ENCODE peak calls at places on chromosomes 5 and 9, in seven cellular contexts. One of them, this sample, is unnamed. For H3K4me1, the result is how much of the 10 kb centered on the place peaks cover.

GRCh38 chr5:172648755-172649154 is 7.7 kb downstream of the NEURL1B start:
- DNase-seq in tibial artery: peak
- DNase-seq in mesendoderm: no peak
- DNase-seq in cardiac muscle cell: no peak
- DNase-seq in astrocyte: no peak
- DNase-seq in naive thymus-derived CD4-positive, alpha-beta T cell: no peak
- DNase-seq in SK-N-SH: no peak
- DNase-seq in this sample: no peak

GRCh38 chr9:117746263-117746662 is 42.1 kb downstream of the TLR4 start:
- DNase-seq in tibial artery: no peak
- DNase-seq in mesendoderm: no peak
- DNase-seq in cardiac muscle cell: no peak
- DNase-seq in astrocyte: no peak
- DNase-seq in naive thymus-derived CD4-positive, alpha-beta T cell: no peak
- DNase-seq in SK-N-SH: no peak
- DNase-seq in this sample: no peak

GRCh38 chr5:17213938-17214337 is 3.5 kb upstream of the BASP1 start:
- DNase-seq in tibial artery: no peak
- DNase-seq in mesendoderm: no peak
- DNase-seq in cardiac muscle cell: no peak
- DNase-seq in astrocyte: no peak
- DNase-seq in naive thymus-derived CD4-positive, alpha-beta T cell: no peak
- DNase-seq in SK-N-SH: no peak
- DNase-seq in this sample: no peak

GRCh38 chr9:3498691-3499090 is 27.1 kb downstream of the RFX3 start:
- DNase-seq in tibial artery: no peak
- DNase-seq in mesendoderm: peak
- DNase-seq in cardiac muscle cell: no peak
- DNase-seq in astrocyte: peak
- DNase-seq in naive thymus-derived CD4-positive, alpha-beta T cell: no peak
- DNase-seq in SK-N-SH: peak
- DNase-seq in this sample: no peak

GRCh38 chr5:154523704-154524103 is 45.7 kb upstream of the HAND1 start:
- DNase-seq in tibial artery: no peak
- DNase-seq in mesendoderm: peak
- DNase-seq in cardiac muscle cell: peak
- DNase-seq in astrocyte: no peak
- DNase-seq in naive thymus-derived CD4-positive, alpha-beta T cell: no peak
- DNase-seq in SK-N-SH: peak
- DNase-seq in this sample: no peak

GRCh38 chr5:1668141-1668721 is 131.4 kb downstream of the MRPL36 start:
- DNase-seq in tibial artery: no peak
- DNase-seq in mesendoderm: peak
- DNase-seq in cardiac muscle cell: no peak
- DNase-seq in astrocyte: no peak
- DNase-seq in naive thymus-derived CD4-positive, alpha-beta T cell: no peak
- DNase-seq in SK-N-SH: peak
- DNase-seq in this sample: no peak

GRCh38 chr5:14243768-14244167 is 100.6 kb downstream of the TRIO start:
- DNase-seq in tibial artery: no peak
- DNase-seq in mesendoderm: no peak
- DNase-seq in cardiac muscle cell: no peak
- DNase-seq in astrocyte: no peak
- DNase-seq in naive thymus-derived CD4-positive, alpha-beta T cell: no peak
- DNase-seq in SK-N-SH: no peak
- DNase-seq in this sample: no peak

GRCh38 chr9:116937361-116937760 is 250.3 kb downstream of the TRIM32 start:
- DNase-seq in tibial artery: no peak
- DNase-seq in mesendoderm: no peak
- DNase-seq in cardiac muscle cell: no peak
- DNase-seq in astrocyte: peak
- DNase-seq in naive thymus-derived CD4-positive, alpha-beta T cell: no peak
- DNase-seq in SK-N-SH: no peak
- DNase-seq in this sample: no peak

GRCh38 chr5:68476854-68477253 is 261.3 kb downstream of the PIK3R1 start:
- DNase-seq in tibial artery: no peak
- DNase-seq in mesendoderm: peak
- DNase-seq in cardiac muscle cell: no peak
- DNase-seq in astrocyte: no peak
- DNase-seq in naive thymus-derived CD4-positive, alpha-beta T cell: no peak
- DNase-seq in SK-N-SH: no peak
- DNase-seq in this sample: no peak

GRCh38 chr9:138098908-138099791 is 221.6 kb downstream of the CACNA1B start:
- DNase-seq in tibial artery: no peak
- DNase-seq in mesendoderm: no peak
- DNase-seq in cardiac muscle cell: no peak
- DNase-seq in astrocyte: no peak
- DNase-seq in naive thymus-derived CD4-positive, alpha-beta T cell: no peak
- DNase-seq in SK-N-SH: peak
- DNase-seq in this sample: no peak

GRCh38 chr9:37529111-37529510 is 43.4 kb downstream of the POLR1E start:
- DNase-seq in tibial artery: no peak
- DNase-seq in mesendoderm: no peak
- DNase-seq in cardiac muscle cell: no peak
- DNase-seq in astrocyte: peak
- DNase-seq in naive thymus-derived CD4-positive, alpha-beta T cell: peak
- DNase-seq in SK-N-SH: no peak
- DNase-seq in this sample: peak

GRCh38 chr9:129495422-129496186 is 125.3 kb downstream of the C9orf50 start:
- DNase-seq in tibial artery: peak
- DNase-seq in mesendoderm: peak
- DNase-seq in cardiac muscle cell: peak
- DNase-seq in astrocyte: peak
- DNase-seq in naive thymus-derived CD4-positive, alpha-beta T cell: peak
- DNase-seq in SK-N-SH: peak
- DNase-seq in this sample: peak

GRCh38 chr9:90300901-90301688 is 341.5 kb downstream of the DIRAS2 start:
- DNase-seq in tibial artery: no peak
- DNase-seq in mesendoderm: peak
- DNase-seq in cardiac muscle cell: no peak
- DNase-seq in astrocyte: peak
- DNase-seq in naive thymus-derived CD4-positive, alpha-beta T cell: no peak
- DNase-seq in SK-N-SH: peak
- DNase-seq in this sample: no peak

GRCh38 chr9:38486056-38486455 is 61.8 kb upstream of the IGFBPL1 start:
- DNase-seq in tibial artery: no peak
- DNase-seq in mesendoderm: peak
- DNase-seq in cardiac muscle cell: no peak
- DNase-seq in astrocyte: no peak
- DNase-seq in naive thymus-derived CD4-positive, alpha-beta T cell: no peak
- DNase-seq in SK-N-SH: no peak
- DNase-seq in this sample: no peak

GRCh38 chr5:107486489-107486888 is 184.2 kb downstream of the EFNA5 start:
- DNase-seq in tibial artery: no peak
- DNase-seq in mesendoderm: no peak
- DNase-seq in cardiac muscle cell: no peak
- DNase-seq in astrocyte: peak
- DNase-seq in naive thymus-derived CD4-positive, alpha-beta T cell: no peak
- DNase-seq in SK-N-SH: no peak
- DNase-seq in this sample: peak

GRCh38 chr9:101465330-101465915 is 29.8 kb upstream of the ALDOB start:
- DNase-seq in tibial artery: no peak
- DNase-seq in mesendoderm: peak
- DNase-seq in cardiac muscle cell: peak
- DNase-seq in astrocyte: peak
- DNase-seq in naive thymus-derived CD4-positive, alpha-beta T cell: no peak
- DNase-seq in SK-N-SH: no peak
- DNase-seq in this sample: no peak

GRCh38 chr5:178630475-178630930 is 3.7 kb upstream of the CLK4 start:
- DNase-seq in tibial artery: no peak
- DNase-seq in mesendoderm: no peak
- DNase-seq in cardiac muscle cell: no peak
- DNase-seq in astrocyte: peak
- DNase-seq in naive thymus-derived CD4-positive, alpha-beta T cell: no peak
- DNase-seq in SK-N-SH: no peak
- DNase-seq in this sample: no peak

GRCh38 chr9:115691686-115692085 is 461.9 kb upstream of the PAPPA start:
- DNase-seq in tibial artery: no peak
- DNase-seq in mesendoderm: peak
- DNase-seq in cardiac muscle cell: no peak
- DNase-seq in astrocyte: peak
- DNase-seq in naive thymus-derived CD4-positive, alpha-beta T cell: no peak
- DNase-seq in SK-N-SH: no peak
- DNase-seq in this sample: no peak

GRCh38 chr9:134487066-134487710 is 154.4 kb upstream of the COL5A1 start:
- DNase-seq in tibial artery: peak
- DNase-seq in mesendoderm: no peak
- DNase-seq in cardiac muscle cell: no peak
- DNase-seq in astrocyte: no peak
- DNase-seq in naive thymus-derived CD4-positive, alpha-beta T cell: no peak
- DNase-seq in SK-N-SH: no peak
- DNase-seq in this sample: no peak

GRCh38 chr9:128550226-128550625 is 2.2 kb upstream of the SPTAN1 start:
- DNase-seq in tibial artery: no peak
- DNase-seq in mesendoderm: peak
- DNase-seq in cardiac muscle cell: no peak
- DNase-seq in astrocyte: no peak
- DNase-seq in naive thymus-derived CD4-positive, alpha-beta T cell: no peak
- DNase-seq in SK-N-SH: no peak
- DNase-seq in this sample: peak

GRCh38 chr5:143002459-143003327 is 232.5 kb downstream of the ARHGAP26 start:
- DNase-seq in tibial artery: no peak
- DNase-seq in mesendoderm: peak
- DNase-seq in cardiac muscle cell: no peak
- DNase-seq in astrocyte: peak
- DNase-seq in naive thymus-derived CD4-positive, alpha-beta T cell: peak
- DNase-seq in SK-N-SH: no peak
- DNase-seq in this sample: peak

GRCh38 chr9:128107260-128107970 is 20.1 kb downstream of the PTGES2 start:
- DNase-seq in tibial artery: no peak
- DNase-seq in mesendoderm: no peak
- DNase-seq in cardiac muscle cell: no peak
- DNase-seq in astrocyte: no peak
- DNase-seq in naive thymus-derived CD4-positive, alpha-beta T cell: no peak
- DNase-seq in SK-N-SH: no peak
- DNase-seq in this sample: no peak

GRCh38 chr5:129372025-129372424 is 88.1 kb upstream of the ADAMTS19 start:
- DNase-seq in tibial artery: no peak
- DNase-seq in mesendoderm: no peak
- DNase-seq in cardiac muscle cell: no peak
- DNase-seq in astrocyte: no peak
- DNase-seq in naive thymus-derived CD4-positive, alpha-beta T cell: no peak
- DNase-seq in SK-N-SH: no peak
- DNase-seq in this sample: no peak

GRCh38 chr9:95143591-95144561 is 173.6 kb downstream of the FANCC start:
- DNase-seq in tibial artery: peak
- DNase-seq in mesendoderm: no peak
- DNase-seq in cardiac muscle cell: no peak
- DNase-seq in astrocyte: peak
- DNase-seq in naive thymus-derived CD4-positive, alpha-beta T cell: no peak
- DNase-seq in SK-N-SH: no peak
- DNase-seq in this sample: no peak

GRCh38 chr5:34717426-34718327 is 61.5 kb downstream of the RAI14 start:
- DNase-seq in tibial artery: no peak
- DNase-seq in mesendoderm: peak
- DNase-seq in cardiac muscle cell: peak
- DNase-seq in astrocyte: peak
- DNase-seq in naive thymus-derived CD4-positive, alpha-beta T cell: no peak
- DNase-seq in SK-N-SH: no peak
- DNase-seq in this sample: no peak
- H3K4me1 ChIP-seq in tibial artery: under half
- H3K4me1 ChIP-seq in mesendoderm: under half
- H3K4me1 ChIP-seq in cardiac muscle cell: under half
- H3K4me1 ChIP-seq in astrocyte: half or more
- H3K4me1 ChIP-seq in naive thymus-derived CD4-positive, alpha-beta T cell: under half
- H3K4me1 ChIP-seq in SK-N-SH: under half
- H3K4me1 ChIP-seq in this sample: under half

GRCh38 chr9:34997375-34997774 is 7.8 kb downstream of the DNAJB5 start:
- DNase-seq in tibial artery: no peak
- DNase-seq in mesendoderm: no peak
- DNase-seq in cardiac muscle cell: no peak
- DNase-seq in astrocyte: no peak
- DNase-seq in naive thymus-derived CD4-positive, alpha-beta T cell: no peak
- DNase-seq in SK-N-SH: peak
- DNase-seq in this sample: no peak
- H3K4me1 ChIP-seq in tibial artery: under half
- H3K4me1 ChIP-seq in mesendoderm: under half
- H3K4me1 ChIP-seq in cardiac muscle cell: half or more
- H3K4me1 ChIP-seq in astrocyte: half or more
- H3K4me1 ChIP-seq in naive thymus-derived CD4-positive, alpha-beta T cell: under half
- H3K4me1 ChIP-seq in SK-N-SH: under half
- H3K4me1 ChIP-seq in this sample: under half

GRCh38 chr5:134248271-134248670 is 22.4 kb upstream of the PPP2CA start:
- DNase-seq in tibial artery: no peak
- DNase-seq in mesendoderm: no peak
- DNase-seq in cardiac muscle cell: no peak
- DNase-seq in astrocyte: no peak
- DNase-seq in naive thymus-derived CD4-positive, alpha-beta T cell: no peak
- DNase-seq in SK-N-SH: no peak
- DNase-seq in this sample: no peak

GRCh38 chr5:134250949-134251348 is 25.1 kb upstream of the PPP2CA start:
- DNase-seq in tibial artery: no peak
- DNase-seq in mesendoderm: no peak
- DNase-seq in cardiac muscle cell: no peak
- DNase-seq in astrocyte: no peak
- DNase-seq in naive thymus-derived CD4-positive, alpha-beta T cell: no peak
- DNase-seq in SK-N-SH: no peak
- DNase-seq in this sample: no peak

GRCh38 chr5:134249469-134250379 is 23.9 kb upstream of the PPP2CA start:
- DNase-seq in tibial artery: no peak
- DNase-seq in mesendoderm: peak
- DNase-seq in cardiac muscle cell: no peak
- DNase-seq in astrocyte: no peak
- DNase-seq in naive thymus-derived CD4-positive, alpha-beta T cell: no peak
- DNase-seq in SK-N-SH: no peak
- DNase-seq in this sample: no peak

GRCh38 chr5:134255418-134256150 is 29.7 kb upstream of the PPP2CA start:
- DNase-seq in tibial artery: no peak
- DNase-seq in mesendoderm: no peak
- DNase-seq in cardiac muscle cell: no peak
- DNase-seq in astrocyte: peak
- DNase-seq in naive thymus-derived CD4-positive, alpha-beta T cell: no peak
- DNase-seq in SK-N-SH: no peak
- DNase-seq in this sample: no peak

GRCh38 chr5:134252671-134253070 is 26.8 kb upstream of the PPP2CA start:
- DNase-seq in tibial artery: no peak
- DNase-seq in mesendoderm: no peak
- DNase-seq in cardiac muscle cell: peak
- DNase-seq in astrocyte: peak
- DNase-seq in naive thymus-derived CD4-positive, alpha-beta T cell: no peak
- DNase-seq in SK-N-SH: no peak
- DNase-seq in this sample: no peak
- H3K4me1 ChIP-seq in tibial artery: under half
- H3K4me1 ChIP-seq in mesendoderm: under half
- H3K4me1 ChIP-seq in cardiac muscle cell: under half
- H3K4me1 ChIP-seq in astrocyte: under half
- H3K4me1 ChIP-seq in naive thymus-derived CD4-positive, alpha-beta T cell: under half
- H3K4me1 ChIP-seq in SK-N-SH: under half
- H3K4me1 ChIP-seq in this sample: under half

GRCh38 chr5:23084815-23085214 is 231.7 kb upstream of the CDH12 start:
- DNase-seq in tibial artery: no peak
- DNase-seq in mesendoderm: peak
- DNase-seq in cardiac muscle cell: no peak
- DNase-seq in astrocyte: no peak
- DNase-seq in naive thymus-derived CD4-positive, alpha-beta T cell: no peak
- DNase-seq in SK-N-SH: no peak
- DNase-seq in this sample: no peak

DNA sequence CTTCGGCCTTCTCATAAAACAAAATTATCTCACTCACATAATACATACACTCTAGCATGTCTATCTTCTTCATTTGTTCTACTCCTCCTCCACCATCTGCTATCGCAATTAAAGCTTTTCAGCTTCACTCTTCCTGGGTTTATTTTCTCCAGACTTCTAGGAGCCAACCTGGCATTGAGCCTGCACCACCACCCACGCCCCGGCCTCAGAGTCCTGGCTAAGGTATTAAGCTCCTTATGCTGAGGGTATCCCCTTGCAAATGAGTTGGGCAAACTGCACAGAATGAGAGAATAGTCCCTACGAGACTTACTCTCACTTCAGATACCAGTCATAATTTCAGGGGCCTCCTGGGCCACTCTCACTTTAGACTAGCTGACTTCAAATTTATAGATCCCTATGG is 236.2 kb upstream of the CDH12 start:
- DNase-seq in tibial artery: no peak
- DNase-seq in mesendoderm: no peak
- DNase-seq in cardiac muscle cell: no peak
- DNase-seq in astrocyte: no peak
- DNase-seq in naive thymus-derived CD4-positive, alpha-beta T cell: no peak
- DNase-seq in SK-N-SH: no peak
- DNase-seq in this sample: no peak
- H3K4me1 ChIP-seq in tibial artery: under half
- H3K4me1 ChIP-seq in mesendoderm: under half
- H3K4me1 ChIP-seq in cardiac muscle cell: under half
- H3K4me1 ChIP-seq in astrocyte: under half
- H3K4me1 ChIP-seq in naive thymus-derived CD4-positive, alpha-beta T cell: under half
- H3K4me1 ChIP-seq in SK-N-SH: under half
- H3K4me1 ChIP-seq in this sample: under half